ENCODE peak calls at places on chromosomes 5 and 9, in eight cellular contexts. X, T, F, R, B, O, P and Y are unnamed samples.

GRCh38 chr5:79318935-79319614 is 83.1 kb downstream of the JMY start:
- DNase-seq in X (peak), T (no peak), F (peak), R (no peak), B (no peak), O (peak), P (no peak), Y (no peak)

GRCh38 chr9:35864695-35865255 is 5.4 kb downstream of the OR13J1 start:
- DNase-seq in X (no peak), T (no peak), F (no peak), R (no peak), B (no peak), O (no peak), P (no peak), Y (no peak)

GRCh38 chr5:136195971-136196577 is 3.1 kb upstream of the SMIM32 start:
- DNase-seq in X (no peak), T (no peak), F (no peak), R (no peak), B (no peak), O (no peak), P (no peak), Y (no peak)

GRCh38 chr5:176597417-176598389 is 12.3 kb downstream of the GPRIN1 start:
- DNase-seq in X (no peak), T (no peak), F (no peak), R (no peak), B (no peak), O (no peak), P (no peak), Y (no peak)

GRCh38 chr9:7452378-7452777 is 347.2 kb downstream of the DMAC1 start:
- DNase-seq in X (peak), T (no peak), F (peak), R (no peak), B (no peak), O (peak), P (no peak), Y (no peak)

GRCh38 chr5:171692106-171692505 is 93.5 kb upstream of the SMIM23 start:
- DNase-seq in X (no peak), T (no peak), F (no peak), R (no peak), B (no peak), O (no peak), P (no peak), Y (no peak)

GRCh38 chr9:105993051-105993854 is 298.9 kb downstream of the TMEM38B start:
- DNase-seq in X (no peak), T (peak), F (no peak), R (no peak), B (no peak), O (no peak), P (no peak), Y (no peak)

GRCh38 chr9:133880851-133881634 is 111.1 kb downstream of the VAV2 start:
- DNase-seq in X (peak), T (no peak), F (peak), R (no peak), B (no peak), O (no peak), P (no peak), Y (no peak)

GRCh38 chr9:19698960-19699359 is 89.9 kb downstream of the SLC24A2 start:
- DNase-seq in X (no peak), T (no peak), F (no peak), R (no peak), B (no peak), O (no peak), P (no peak), Y (no peak)

GRCh38 chr5:141674747-141675146 is 7.3 kb downstream of the ARAP3 start:
- DNase-seq in X (no peak), T (no peak), F (no peak), R (no peak), B (no peak), O (no peak), P (no peak), Y (no peak)